ENCODE peak calls at places on chromosomes 5 and 9, in nine cellular contexts. J is AG09319, E is suprapubic skin, P is A673, A is colonic mucosa, Q is left ventricle myocardium inferior, V is spleen, L is WTC11, I is cardiac fibroblast. H is an unnamed sample.

GRCh38 chr9:124000784-124001444 is 10.7 kb upstream of the LHX2 start:
- DNase-seq in J (no peak), E (no peak), P (no peak), A (no peak), Q (no peak), V (peak), L (no peak), I (no peak), H (no peak)

GRCh38 chr5:14809369-14810144 is 62.0 kb downstream of the ANKH start:
- DNase-seq in J (peak), E (no peak), P (peak), A (peak), Q (peak), V (peak), L (no peak), I (peak), H (no peak)

GRCh38 chr9:98607787-98608186 is 100.9 kb downstream of the GABBR2 start:
- DNase-seq in J (no peak), E (no peak), P (no peak), A (no peak), Q (no peak), V (no peak), L (no peak), I (peak), H (no peak)

GRCh38 chr9:135650408-135650807 is 11.1 kb upstream of the GLT6D1 start:
- DNase-seq in J (no peak), E (no peak), P (no peak), A (no peak), Q (no peak), V (no peak), L (no peak), I (no peak), H (no peak)

GRCh38 chr9:105886136-105886535 is 191.8 kb downstream of the TMEM38B start:
- DNase-seq in J (no peak), E (no peak), P (no peak), A (no peak), Q (no peak), V (no peak), L (no peak), I (no peak), H (no peak)

GRCh38 chr5:151718653-151719052 is 31.9 kb upstream of the SPARC start:
- DNase-seq in J (no peak), E (no peak), P (no peak), A (no peak), Q (no peak), V (no peak), L (no peak), I (peak), H (no peak)

GRCh38 chr5:683619-684481 is 9.3 kb downstream of the TPPP start:
- DNase-seq in J (no peak), E (no peak), P (no peak), A (no peak), Q (peak), V (no peak), L (no peak), I (no peak), H (no peak)

GRCh38 chr9:86667307-86667706 is 280.0 kb downstream of the GAS1 start:
- DNase-seq in J (no peak), E (no peak), P (peak), A (no peak), Q (no peak), V (no peak), L (no peak), I (no peak), H (no peak)

GRCh38 chr5:143842920-143843319 is 31.0 kb downstream of the HMHB1 start:
- DNase-seq in J (no peak), E (no peak), P (no peak), A (no peak), Q (no peak), V (no peak), L (no peak), I (no peak), H (no peak)

GRCh38 chr5:883475-884181 is 9.0 kb downstream of the BRD9 start:
- DNase-seq in J (no peak), E (peak), P (no peak), A (no peak), Q (no peak), V (peak), L (no peak), I (no peak), H (no peak)

GRCh38 chr5:10528056-10528816 is 35.6 kb upstream of the ANKRD33B start:
- DNase-seq in J (peak), E (no peak), P (no peak), A (no peak), Q (no peak), V (no peak), L (no peak), I (peak), H (no peak)

GRCh38 chr9:119224431-119224830 is 144.8 kb downstream of the BRINP1 start:
- DNase-seq in J (no peak), E (no peak), P (no peak), A (no peak), Q (no peak), V (no peak), L (no peak), I (no peak), H (no peak)

GRCh38 chr5:59039003-59039295 is 456.1 kb downstream of the RAB3C start:
- DNase-seq in J (no peak), E (peak), P (no peak), A (no peak), Q (no peak), V (no peak), L (peak), I (no peak), H (no peak)

GRCh38 chr9:136786451-136786850 is 4.7 kb upstream of the TMEM141 start:
- DNase-seq in J (no peak), E (no peak), P (no peak), A (no peak), Q (no peak), V (no peak), L (no peak), I (no peak), H (no peak)

GRCh38 chr5:98109561-98110006 is 663.9 kb upstream of the RGMB start:
- DNase-seq in J (peak), E (no peak), P (no peak), A (no peak), Q (no peak), V (no peak), L (no peak), I (peak), H (no peak)

GRCh38 chr5:36666986-36667385 is 60.6 kb downstream of the SLC1A3 start:
- DNase-seq in J (no peak), E (no peak), P (no peak), A (no peak), Q (no peak), V (no peak), L (no peak), I (no peak), H (no peak)

GRCh38 chr5:17882760-17883488 is 248.7 kb downstream of the TAF11L14 start:
- DNase-seq in J (no peak), E (no peak), P (peak), A (no peak), Q (no peak), V (no peak), L (peak), I (no peak), H (no peak)

GRCh38 chr9:104881991-104882555 is 45.9 kb downstream of the ABCA1 start:
- DNase-seq in J (no peak), E (no peak), P (no peak), A (no peak), Q (no peak), V (no peak), L (no peak), I (peak), H (no peak)

GRCh38 chr9:3285365-3286161 is 240.2 kb downstream of the RFX3 start:
- DNase-seq in J (no peak), E (no peak), P (peak), A (no peak), Q (no peak), V (no peak), L (no peak), I (peak), H (no peak)

GRCh38 chr5:142059304-142059940 is 46.6 kb upstream of the GNPDA1 start:
- DNase-seq in J (peak), E (no peak), P (peak), A (no peak), Q (no peak), V (no peak), L (peak), I (peak), H (no peak)

GRCh38 chr9:407255-407654 is 192.6 kb downstream of the DOCK8 start:
- DNase-seq in J (no peak), E (no peak), P (no peak), A (no peak), Q (no peak), V (no peak), L (no peak), I (peak), H (no peak)
- TF ChIP-seq CTCF in J (peak), E (no peak), P (no peak), A (no peak), Q (peak), V (no peak), L (no peak), I (no peak), H (no peak)

DNA sequence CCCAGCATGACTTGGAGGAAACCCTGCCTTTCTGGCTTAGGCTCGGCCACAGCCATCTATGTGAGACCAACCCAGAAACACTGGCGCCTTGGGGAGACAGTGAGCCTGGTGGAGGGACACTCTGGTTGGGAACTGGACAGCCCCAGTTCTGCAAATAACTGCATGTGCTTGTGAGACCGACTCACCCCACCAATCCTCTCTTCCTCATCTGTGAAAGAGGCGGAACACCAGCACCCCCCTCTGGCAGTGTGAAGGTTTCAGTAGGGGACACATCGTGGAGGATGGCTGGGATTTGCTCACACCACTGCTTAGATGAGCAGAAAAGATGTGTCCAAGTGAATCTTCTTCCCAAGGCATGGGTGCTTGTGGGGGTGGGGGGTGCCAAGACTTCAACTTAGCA is 43.4 kb upstream of the N4BP3 start:
- DNase-seq in J (no peak), E (no peak), P (peak), A (peak), Q (no peak), V (peak), L (peak), I (peak), H (no peak)
- TF ChIP-seq CTCF in J (peak), E (no peak), P (peak), A (no peak), Q (peak), V (no peak), L (peak), I (peak), H (no peak)

GRCh38 chr5:128842241-128842640 is 123.0 kb upstream of the SLC27A6 start:
- DNase-seq in J (no peak), E (no peak), P (no peak), A (no peak), Q (no peak), V (no peak), L (no peak), I (peak), H (no peak)

GRCh38 chr5:128850049-128850448 is 115.2 kb upstream of the SLC27A6 start:
- DNase-seq in J (no peak), E (no peak), P (no peak), A (no peak), Q (no peak), V (no peak), L (no peak), I (no peak), H (no peak)

GRCh38 chr5:128838631-128839030 is 126.7 kb upstream of the SLC27A6 start:
- DNase-seq in J (no peak), E (no peak), P (no peak), A (no peak), Q (no peak), V (no peak), L (no peak), I (no peak), H (no peak)

DNA sequence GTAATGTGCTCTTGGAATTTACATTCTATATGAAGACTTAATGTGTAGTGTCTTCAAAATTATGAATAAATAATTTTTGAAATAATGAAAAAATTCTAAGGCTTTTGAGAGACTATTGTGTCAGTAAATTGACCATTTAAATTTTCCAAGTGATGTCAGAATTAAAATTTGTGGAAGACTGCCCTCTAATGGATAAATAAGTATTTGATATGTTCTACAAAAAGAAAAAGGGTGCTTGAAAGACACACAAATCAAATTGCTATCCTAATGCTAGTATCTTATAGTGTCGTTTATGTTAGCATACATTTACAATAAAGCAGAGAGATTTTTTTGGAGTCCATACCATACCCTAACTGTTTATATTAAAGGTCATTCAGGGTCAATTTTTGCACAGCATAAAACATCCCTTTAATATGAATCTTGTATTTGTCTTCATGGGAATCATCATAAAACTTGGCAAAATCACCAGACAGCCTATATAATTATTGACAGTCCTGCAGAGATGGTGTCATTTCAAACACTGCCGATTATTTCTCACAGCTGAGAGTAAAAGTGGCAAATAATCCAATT is 120.8 kb upstream of the SLC27A6 start:
- DNase-seq in J (no peak), E (no peak), P (peak), A (no peak), Q (no peak), V (no peak), L (no peak), I (peak), H (no peak)
- TF ChIP-seq CTCF in J (peak), E (no peak), P (peak), A (peak), Q (peak), V (no peak), L (no peak), I (peak), H (peak)

GRCh38 chr9:129675656-129676055 is 10.2 kb downstream of the PRRX2 start:
- DNase-seq in J (no peak), E (no peak), P (no peak), A (no peak), Q (no peak), V (no peak), L (no peak), I (no peak), H (no peak)

GRCh38 chr9:129677456-129677855 is 12.0 kb downstream of the PRRX2 start:
- DNase-seq in J (no peak), E (no peak), P (no peak), A (no peak), Q (no peak), V (no peak), L (no peak), I (no peak), H (no peak)

GRCh38 chr9:129676287-129676686 is 10.8 kb downstream of the PRRX2 start:
- DNase-seq in J (no peak), E (no peak), P (no peak), A (no peak), Q (no peak), V (no peak), L (no peak), I (no peak), H (no peak)

GRCh38 chr9:129678844-129679243 is 13.4 kb downstream of the PRRX2 start:
- DNase-seq in J (no peak), E (no peak), P (no peak), A (no peak), Q (no peak), V (no peak), L (no peak), I (no peak), H (no peak)

DNA sequence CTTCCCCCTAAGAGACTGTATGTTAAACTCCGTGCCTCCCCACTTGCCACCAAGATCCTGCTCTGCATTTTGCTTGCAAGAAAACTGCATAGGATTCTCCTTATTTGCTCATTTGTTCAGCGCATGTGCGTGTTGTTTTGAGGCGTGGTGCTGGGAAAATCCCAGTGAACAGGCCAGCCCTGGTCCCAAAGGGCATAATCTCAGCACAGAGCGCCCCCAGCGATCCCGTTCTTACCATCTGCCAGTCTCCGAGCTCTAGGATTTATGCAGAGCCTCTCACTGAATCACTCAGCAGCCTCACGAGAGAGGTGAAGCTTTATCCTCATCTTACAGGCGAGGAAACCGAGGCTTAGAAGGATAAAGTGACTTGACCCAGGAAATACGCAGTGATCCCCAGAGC is 11.5 kb downstream of the PRRX2 start:
- DNase-seq in J (no peak), E (no peak), P (no peak), A (no peak), Q (no peak), V (no peak), L (no peak), I (no peak), H (no peak)
- TF ChIP-seq CTCF in J (peak), E (no peak), P (no peak), A (no peak), Q (no peak), V (no peak), L (no peak), I (no peak), H (no peak)

GRCh38 chr9:126947529-126947928 is 32.9 kb downstream of the RALGPS1 start:
- DNase-seq in J (no peak), E (no peak), P (no peak), A (no peak), Q (no peak), V (no peak), L (peak), I (no peak), H (no peak)
- TF ChIP-seq CTCF in J (no peak), E (no peak), P (no peak), A (no peak), Q (peak), V (no peak), L (no peak), I (no peak), H (no peak)

GRCh38 chr5:127833999-127834953 is 131.1 kb downstream of the CCDC192 start:
- DNase-seq in J (peak), E (no peak), P (no peak), A (no peak), Q (no peak), V (no peak), L (no peak), I (peak), H (no peak)
- TF ChIP-seq CTCF in J (no peak), E (no peak), P (no peak), A (no peak), Q (no peak), V (no peak), L (no peak), I (no peak), H (no peak)

GRCh38 chr9:89185980-89186379 is 7.4 kb upstream of the SHC3 start:
- DNase-seq in J (no peak), E (no peak), P (peak), A (no peak), Q (no peak), V (no peak), L (peak), I (peak), H (peak)

GRCh38 chr9:89179535-89179919 is 909 bp upstream of the SHC3 start:
- DNase-seq in J (no peak), E (no peak), P (peak), A (no peak), Q (no peak), V (no peak), L (no peak), I (peak), H (no peak)

GRCh38 chr9:89179920-89180667 is 1.5 kb upstream of the SHC3 start:
- DNase-seq in J (peak), E (peak), P (peak), A (peak), Q (peak), V (peak), L (peak), I (peak), H (peak)

GRCh38 chr9:89182369-89182768 is 3.8 kb upstream of the SHC3 start:
- DNase-seq in J (no peak), E (no peak), P (no peak), A (no peak), Q (no peak), V (no peak), L (no peak), I (no peak), H (no peak)

GRCh38 chr9:89183146-89183545 is 4.5 kb upstream of the SHC3 start:
- DNase-seq in J (no peak), E (no peak), P (no peak), A (no peak), Q (no peak), V (no peak), L (no peak), I (no peak), H (no peak)
- TF ChIP-seq CTCF in J (peak), E (no peak), P (no peak), A (no peak), Q (no peak), V (no peak), L (no peak), I (no peak), H (no peak)

H was measured in mesothelial cell of epicardium.